ENCODE peak calls at places on chromosomes 3 and 15, in seven cellular contexts. C is GM23248, L is upper lobe of left lung, N is endodermal cell, R is uterus, K is right atrium auricular region, M is AG04450. D is an unnamed sample.

GRCh38 chr3:111837112-111837511 is 22.0 kb upstream of the PHLDB2 start:
- DNase-seq in C (no peak), L (no peak), N (no peak), R (no peak), K (no peak), M (no peak), D (no peak)

GRCh38 chr3:118760611-118761606 is 273.7 kb downstream of the IGSF11 start:
- DNase-seq in C (no peak), L (no peak), N (peak; percentile 80), R (no peak), K (no peak), M (no peak), D (no peak)

GRCh38 chr3:105402287-105402801 is 35.6 kb downstream of the ALCAM start:
- DNase-seq in C (peak; percentile 31), L (peak; percentile 5), N (peak; percentile 76), R (no peak), K (no peak), M (no peak), D (no peak)

GRCh38 chr3:181773921-181774320 is 62.2 kb downstream of the SOX2 start:
- DNase-seq in C (no peak), L (no peak), N (no peak), R (no peak), K (no peak), M (no peak), D (no peak)

GRCh38 chr3:168884353-168884903 is 779.1 kb downstream of the MECOM start:
- DNase-seq in C (peak; percentile 93), L (no peak), N (no peak), R (peak; percentile 29), K (no peak), M (peak; percentile 48), D (no peak)

GRCh38 chr3:160402249-160403027 is 3.0 kb downstream of the SMC4 start:
- DNase-seq in C (peak; percentile 14), L (no peak), N (no peak), R (no peak), K (no peak), M (no peak), D (no peak)

GRCh38 chr3:150293401-150294001 is 114.6 kb upstream of the TSC22D2 start:
- DNase-seq in C (peak; percentile 77), L (no peak), N (no peak), R (no peak), K (no peak), M (peak; percentile 58), D (no peak)

GRCh38 chr15:52491460-52491859 is 37.2 kb downstream of the MYO5A start:
- DNase-seq in C (peak; percentile 67), L (no peak), N (no peak), R (no peak), K (no peak), M (no peak), D (no peak)

GRCh38 chr3:62028236-62028635 is 345.1 kb downstream of the FEZF2 start:
- DNase-seq in C (no peak), L (no peak), N (no peak), R (no peak), K (no peak), M (no peak), D (no peak)

GRCh38 chr3:158679547-158680000 is 7.1 kb upstream of the LXN start:
- DNase-seq in C (peak; percentile 60), L (no peak), N (no peak), R (no peak), K (no peak), M (no peak), D (no peak)

GRCh38 chr3:121436074-121436473 is 109.7 kb downstream of the POLQ start:
- DNase-seq in C (no peak), L (no peak), N (no peak), R (no peak), K (no peak), M (no peak), D (no peak)

GRCh38 chr3:67325231-67325630 is 327.1 kb downstream of the KBTBD8 start:
- DNase-seq in C (no peak), L (no peak), N (no peak), R (no peak), K (no peak), M (no peak), D (no peak)

GRCh38 chr3:144053121-144053520 is 81.5 kb downstream of the DIPK2A start:
- DNase-seq in C (peak; percentile 89), L (no peak), N (no peak), R (no peak), K (no peak), M (peak; percentile 34), D (no peak)

GRCh38 chr3:130699765-130700164 is 46.9 kb downstream of the PIK3R4 start:
- DNase-seq in C (peak; percentile 63), L (no peak), N (no peak), R (no peak), K (no peak), M (no peak), D (no peak)

GRCh38 chr3:99084825-99085224 is 183.3 kb upstream of the DCBLD2 start:
- DNase-seq in C (peak; percentile 46), L (no peak), N (no peak), R (no peak), K (no peak), M (no peak), D (no peak)

GRCh38 chr3:183106635-183107034 is 7.3 kb upstream of the MCCC1 start:
- DNase-seq in C (no peak), L (no peak), N (no peak), R (no peak), K (no peak), M (no peak), D (no peak)

GRCh38 chr15:28955686-28956421 is 70.1 kb downstream of the APBA2 start:
- DNase-seq in C (no peak), L (no peak), N (peak; percentile 33), R (no peak), K (peak; percentile 40), M (no peak), D (no peak)

GRCh38 chr3:71584216-71585061 is 911 bp upstream of the FOXP1 start:
- DNase-seq in C (peak; percentile 72), L (no peak), N (peak; percentile 76), R (peak; percentile 66), K (peak; percentile 64), M (no peak), D (no peak)

GRCh38 chr3:52021869-52022268 is 26.2 kb upstream of the RPL29 start:
- DNase-seq in C (peak; percentile 25), L (no peak), N (no peak), R (peak; percentile 58), K (no peak), M (no peak), D (no peak)

GRCh38 chr3:159726231-159726964 is 262.2 kb upstream of the IL12A start:
- DNase-seq in C (peak; percentile 47), L (no peak), N (no peak), R (no peak), K (no peak), M (no peak), D (no peak)

GRCh38 chr15:44596511-44597010 is 59.6 kb downstream of the EIF3J start:
- DNase-seq in C (no peak), L (no peak), N (no peak), R (no peak), K (no peak), M (no peak), D (no peak)

GRCh38 chr3:85939026-85939616 is 980.3 kb downstream of the CADM2 start:
- DNase-seq in C (no peak), L (no peak), N (no peak), R (no peak), K (no peak), M (no peak), D (no peak)

GRCh38 chr3:164521644-164522043 is 556.7 kb downstream of the SI start:
- DNase-seq in C (no peak), L (no peak), N (no peak), R (no peak), K (no peak), M (no peak), D (no peak)
- H3K9me3 ChIP-seq in C (no peaks in the 10 kb centered on the region), L (peaks cover 7% of the 10 kb centered on the region), N (peaks cover 21% of the 10 kb centered on the region), R (no peaks in the 10 kb centered on the region), K (peaks cover 9% of the 10 kb centered on the region), M (peaks cover 34% of the 10 kb centered on the region), D (no peaks in the 10 kb centered on the region)

GRCh38 chr3:157353657-157354056 is 83.0 kb upstream of the PTX3 start:
- DNase-seq in C (peak; percentile 34), L (no peak), N (no peak), R (no peak), K (no peak), M (no peak), D (no peak)
- H3K9me3 ChIP-seq in C (no peaks in the 10 kb centered on the region), L (no peaks in the 10 kb centered on the region), N (no peaks in the 10 kb centered on the region), R (no peaks in the 10 kb centered on the region), K (no peaks in the 10 kb centered on the region), M (no peaks in the 10 kb centered on the region), D (no peaks in the 10 kb centered on the region)

GRCh38 chr3:136184703-136185102 is 11.4 kb downstream of the MSL2 start:
- DNase-seq in C (peak; percentile 54), L (no peak), N (no peak), R (no peak), K (no peak), M (no peak), D (no peak)

GRCh38 chr3:136186330-136186729 is 9.8 kb downstream of the MSL2 start:
- DNase-seq in C (peak; percentile 25), L (no peak), N (no peak), R (no peak), K (no peak), M (no peak), D (no peak)

GRCh38 chr3:136187868-136188267 is 8.3 kb downstream of the MSL2 start:
- DNase-seq in C (no peak), L (no peak), N (no peak), R (no peak), K (no peak), M (no peak), D (no peak)

GRCh38 chr3:136189043-136189442 is 7.1 kb downstream of the MSL2 start:
- DNase-seq in C (no peak), L (no peak), N (no peak), R (no peak), K (no peak), M (no peak), D (no peak)

GRCh38 chr3:136186850-136187249 is 9.3 kb downstream of the MSL2 start:
- DNase-seq in C (no peak), L (no peak), N (no peak), R (no peak), K (no peak), M (no peak), D (no peak)
- H3K9me3 ChIP-seq in C (no peaks in the 10 kb centered on the region), L (no peaks in the 10 kb centered on the region), N (no peaks in the 10 kb centered on the region), R (no peaks in the 10 kb centered on the region), K (no peaks in the 10 kb centered on the region), M (no peaks in the 10 kb centered on the region), D (no peaks in the 10 kb centered on the region)

GRCh38 chr3:127110982-127111693 is 81.8 kb upstream of the PRR23E start:
- DNase-seq in C (no peak), L (no peak), N (peak; percentile 22), R (no peak), K (no peak), M (no peak), D (no peak)

GRCh38 chr3:127114337-127115070 is 78.4 kb upstream of the PRR23E start:
- DNase-seq in C (no peak), L (no peak), N (peak; percentile 34), R (no peak), K (no peak), M (no peak), D (no peak)

GRCh38 chr3:127115691-127116351 is 77.1 kb upstream of the PRR23E start:
- DNase-seq in C (no peak), L (no peak), N (peak; percentile 10), R (no peak), K (no peak), M (no peak), D (no peak)

GRCh38 chr3:127113571-127113891 is 79.4 kb upstream of the PRR23E start:
- DNase-seq in C (no peak), L (no peak), N (peak; percentile 17), R (no peak), K (no peak), M (no peak), D (no peak)

GRCh38 chr3:127112796-127113570 is 79.9 kb upstream of the PRR23E start:
- DNase-seq in C (peak; percentile 6), L (no peak), N (peak; percentile 14), R (no peak), K (no peak), M (no peak), D (no peak)
- H3K9me3 ChIP-seq in C (peaks cover 12% of the 10 kb centered on the region), L (peaks cover 20% of the 10 kb centered on the region), N (peaks cover 26% of the 10 kb centered on the region), R (no peaks in the 10 kb centered on the region), K (peaks cover 25% of the 10 kb centered on the region), M (peaks cover 6% of the 10 kb centered on the region), D (peaks cover 8% of the 10 kb centered on the region)

D was measured in esophagus squamous epithelium.